ENCODE peak calls at places on chromosomes 3 and 15, in seven cellular contexts. O is HepG2, H is colonic mucosa, V is IMR-90, X is heart right ventricle, L is cardiac muscle cell, E is pancreas. D is an unnamed sample.

GRCh38 chr3:52446631-52447511 is 2.0 kb upstream of the SEMA3G start:
- DNase-seq in O (peak; percentile 52), H (peak; percentile 69), V (peak; percentile 42), X (peak; percentile 73), L (peak; percentile 80), E (peak; percentile 57), D (peak; percentile 82)

GRCh38 chr3:50515565-50516047 is 12.2 kb upstream of the CACNA2D2 start:
- DNase-seq in O (peak; percentile 12), H (peak; percentile 28), V (no peak), X (peak; percentile 50), L (peak; percentile 77), E (no peak), D (peak; percentile 38)

GRCh38 chr3:51718547-51719412 is 11.9 kb downstream of the GRM2 start:
- DNase-seq in O (peak; percentile 64), H (peak; percentile 78), V (peak; percentile 20), X (peak; percentile 44), L (peak; percentile 84), E (peak; percentile 60), D (peak; percentile 41)

GRCh38 chr15:69591905-69592508 is 139.4 kb downstream of the RPLP1 start:
- DNase-seq in O (peak; percentile 97), H (no peak), V (no peak), X (no peak), L (no peak), E (no peak), D (no peak)

GRCh38 chr3:183527980-183528379 is 27.5 kb downstream of the KLHL6 start:
- DNase-seq in O (no peak), H (no peak), V (no peak), X (no peak), L (no peak), E (no peak), D (no peak)

GRCh38 chr3:132435911-132436425 is 18.7 kb downstream of the DNAJC13 start:
- DNase-seq in O (no peak), H (no peak), V (no peak), X (no peak), L (no peak), E (no peak), D (no peak)

GRCh38 chr15:70323111-70323851 is 225.6 kb upstream of the TLE3 start:
- DNase-seq in O (no peak), H (no peak), V (no peak), X (peak; percentile 44), L (no peak), E (no peak), D (no peak)

GRCh38 chr3:181757694-181758306 is 46.1 kb downstream of the SOX2 start:
- DNase-seq in O (no peak), H (no peak), V (no peak), X (no peak), L (no peak), E (no peak), D (no peak)

GRCh38 chr3:27105904-27106303 is 263.3 kb downstream of the NEK10 start:
- DNase-seq in O (no peak), H (no peak), V (no peak), X (no peak), L (peak; percentile 32), E (peak; percentile 30), D (no peak)

GRCh38 chr3:58469096-58469495 is 22.8 kb upstream of the KCTD6 start:
- DNase-seq in O (no peak), H (no peak), V (no peak), X (no peak), L (peak; percentile 25), E (no peak), D (no peak)
- H3K36me3 ChIP-seq in O (no peaks in the 10 kb centered on the region), H (no peaks in the 10 kb centered on the region), V (no peaks in the 10 kb centered on the region), X (no peaks in the 10 kb centered on the region), L (no peaks in the 10 kb centered on the region), E (no peaks in the 10 kb centered on the region), D (no peaks in the 10 kb centered on the region)

DNA sequence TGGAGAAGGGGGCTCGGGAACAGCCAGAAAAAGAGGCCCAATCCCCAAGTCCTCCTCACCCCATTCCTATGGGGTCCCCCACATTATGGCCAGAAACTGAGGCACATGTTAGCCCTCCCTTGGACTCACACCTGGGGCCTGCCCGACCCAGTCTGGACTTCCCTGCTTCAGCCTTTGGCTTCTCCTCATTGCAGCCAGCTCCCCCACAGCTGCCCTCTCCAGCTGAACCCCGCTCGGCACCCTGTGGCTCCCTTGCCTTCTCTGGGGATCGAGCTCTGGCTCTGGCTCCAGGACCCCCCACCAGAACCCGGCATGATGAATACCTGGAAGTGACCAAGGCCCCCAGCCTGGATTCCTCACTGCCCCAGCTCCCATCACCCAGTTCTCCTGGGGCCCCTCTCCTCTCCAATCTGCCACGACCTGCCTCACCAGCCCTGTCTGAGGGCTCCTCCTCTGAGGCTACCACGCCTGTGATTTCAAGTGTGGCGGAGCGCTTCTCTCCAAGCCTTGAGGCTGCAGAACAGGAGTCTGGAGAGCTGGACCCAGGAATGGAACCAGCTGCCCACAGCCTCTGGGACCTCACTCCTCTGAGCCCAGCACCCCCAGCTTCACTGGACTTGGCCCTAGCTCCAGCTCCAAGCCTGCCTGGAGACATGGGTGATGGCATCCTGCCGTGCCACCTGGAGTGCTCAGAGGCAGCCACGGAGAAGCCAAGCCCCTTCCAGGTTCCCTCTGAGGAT is 10.6 kb downstream of the MAP1A start:
- DNase-seq in O (no peak), H (no peak), V (no peak), X (no peak), L (no peak), E (no peak), D (no peak)
- H3K36me3 ChIP-seq in O (no peaks in the 10 kb centered on the region), H (no peaks in the 10 kb centered on the region), V (peaks cover 50% of the 10 kb centered on the region), X (peaks cover 43% of the 10 kb centered on the region), L (peaks cover under 1% of the 10 kb centered on the region), E (no peaks in the 10 kb centered on the region), D (peaks cover 44% of the 10 kb centered on the region)

DNA sequence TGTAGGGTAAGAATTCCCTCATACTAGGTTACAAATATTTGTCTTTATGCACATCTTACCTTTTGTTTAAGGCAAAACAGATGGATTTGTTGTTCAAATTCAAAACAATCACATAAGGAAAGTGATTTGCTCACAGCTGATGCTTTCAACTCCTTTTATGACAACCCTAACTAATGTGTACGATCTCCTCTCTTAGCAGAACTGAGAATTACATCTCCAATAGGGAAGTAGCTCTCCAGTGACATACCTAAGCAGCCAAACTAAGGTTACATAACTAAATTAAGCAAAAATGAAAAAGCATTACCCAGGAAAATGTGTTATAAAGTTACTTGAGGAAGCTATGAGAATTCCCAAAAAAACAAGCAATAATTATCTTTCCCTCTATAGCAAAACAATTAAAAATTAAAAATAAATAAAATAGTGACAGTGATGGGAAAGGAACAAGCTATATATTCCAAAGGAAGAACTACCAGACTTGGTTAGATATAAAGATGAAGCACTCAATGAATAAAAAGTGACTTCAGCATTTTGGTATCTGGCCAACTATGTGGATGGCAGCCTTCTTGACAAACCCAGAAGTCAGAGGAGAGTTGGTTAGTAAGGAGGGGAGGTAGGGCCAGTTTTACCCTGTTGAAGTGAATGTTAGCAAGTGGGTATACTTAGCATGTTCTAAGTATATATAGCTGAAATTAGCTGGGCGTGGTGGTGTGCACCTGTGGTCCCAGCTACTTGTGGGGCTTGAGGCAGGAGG is 32.4 kb downstream of the PEAK1 start:
- DNase-seq in O (no peak), H (no peak), V (peak; percentile 16), X (no peak), L (no peak), E (no peak), D (no peak)
- H3K36me3 ChIP-seq in O (no peaks in the 10 kb centered on the region), H (no peaks in the 10 kb centered on the region), V (no peaks in the 10 kb centered on the region), X (no peaks in the 10 kb centered on the region), L (no peaks in the 10 kb centered on the region), E (no peaks in the 10 kb centered on the region), D (no peaks in the 10 kb centered on the region)

GRCh38 chr3:158663832-158664231 is 8.6 kb downstream of the LXN start:
- DNase-seq in O (no peak), H (no peak), V (no peak), X (no peak), L (no peak), E (no peak), D (no peak)

GRCh38 chr3:158658889-158659288 is 13.6 kb downstream of the LXN start:
- DNase-seq in O (no peak), H (no peak), V (no peak), X (no peak), L (no peak), E (no peak), D (no peak)

GRCh38 chr3:158659454-158660237 is 12.8 kb downstream of the LXN start:
- DNase-seq in O (peak; percentile 45), H (peak; percentile 67), V (peak; percentile 86), X (peak; percentile 58), L (peak; percentile 66), E (peak; percentile 20), D (peak; percentile 90)

DNA sequence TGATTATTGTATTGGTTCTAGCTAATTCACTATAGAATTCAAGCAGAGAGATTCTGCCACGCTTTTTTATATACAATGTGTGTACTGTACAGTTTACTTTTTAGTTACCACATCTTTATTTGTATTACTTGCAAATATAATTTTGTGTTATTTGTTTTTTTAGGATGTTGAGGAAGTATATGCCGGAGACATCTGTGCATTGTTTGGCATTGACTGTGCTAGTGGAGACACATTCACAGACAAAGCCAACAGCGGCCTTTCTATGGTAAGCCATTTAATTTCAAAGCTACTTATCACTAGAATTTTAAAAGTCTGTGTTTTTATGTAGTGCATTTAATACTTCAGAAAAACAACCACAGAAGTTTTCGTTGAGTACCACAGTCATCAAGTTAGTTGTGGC is 11.7 kb downstream of the LXN start:
- DNase-seq in O (no peak), H (no peak), V (peak; percentile 24), X (no peak), L (no peak), E (no peak), D (no peak)
- H3K36me3 ChIP-seq in O (peaks cover 55% of the 10 kb centered on the region), H (no peaks in the 10 kb centered on the region), V (peaks cover 26% of the 10 kb centered on the region), X (peaks cover 97% of the 10 kb centered on the region), L (peaks cover 53% of the 10 kb centered on the region), E (peaks cover 19% of the 10 kb centered on the region), D (peaks cover 88% of the 10 kb centered on the region)

GRCh38 chr15:93341164-93341563 is 252.2 kb upstream of the RGMA start:
- DNase-seq in O (peak; percentile 95), H (no peak), V (no peak), X (no peak), L (no peak), E (no peak), D (no peak)
- H3K36me3 ChIP-seq in O (no peaks in the 10 kb centered on the region), H (no peaks in the 10 kb centered on the region), V (no peaks in the 10 kb centered on the region), X (no peaks in the 10 kb centered on the region), L (no peaks in the 10 kb centered on the region), E (no peaks in the 10 kb centered on the region), D (no peaks in the 10 kb centered on the region)

D was measured in adipocyte.